ENCODE peak calls at places on chromosomes 6 and 20, in ten cellular contexts. B is heart right ventricle, E is heart left ventricle, I is hepatocyte, X is bronchial epithelial cell, Y is sigmoid colon, O is colonic mucosa, U is psoas muscle, H is BE2C, A is cardiac muscle cell. C is an unnamed sample. For H3K36me3, the result is how much of the 10 kb centered on the place peaks cover.

GRCh38 chr20:62597416-62598115 is 44.7 kb upstream of the SLCO4A1 start:
- DNase-seq in H (no peak), O (no peak), B (no peak), I (no peak), Y (no peak), A (no peak), U (no peak), X (no peak), E (no peak), C (no peak)

GRCh38 chr6:95658896-95659295 is 81.6 kb downstream of the MANEA start:
- DNase-seq in U (no peak), I (no peak), B (no peak), O (no peak), X (no peak), Y (no peak), H (no peak), E (no peak), A (no peak), C (no peak)

GRCh38 chr6:27617700-27618689 is 145.1 kb upstream of the ZNF184 start:
- DNase-seq in H (peak), Y (no peak), B (no peak), U (no peak), O (no peak), X (peak), A (peak), I (peak), E (no peak), C (no peak)

GRCh38 chr20:19572031-19572430 is 186.0 kb upstream of the RIN2 start:
- DNase-seq in H (no peak), O (no peak), Y (no peak), B (no peak), I (no peak), E (no peak), X (no peak), U (no peak), A (no peak), C (no peak)

GRCh38 chr20:19814241-19814640 is 56.2 kb downstream of the RIN2 start:
- DNase-seq in X (no peak), U (no peak), Y (peak), O (no peak), H (no peak), E (no peak), B (no peak), I (no peak), A (no peak), C (no peak)

GRCh38 chr20:59835448-59836395 is 97.7 kb downstream of the SYCP2 start:
- DNase-seq in I (peak), O (peak), U (no peak), E (peak), H (peak), Y (peak), B (peak), X (peak), A (peak), C (peak)

GRCh38 chr6:391559-392440 is at the start of gene IRF4:
- DNase-seq in O (peak), E (no peak), B (no peak), I (no peak), X (no peak), A (no peak), Y (no peak), H (no peak), U (peak), C (no peak)

GRCh38 chr6:71419954-71420692 is 131.5 kb downstream of the OGFRL1 start:
- DNase-seq in I (peak), X (no peak), H (peak), A (peak), E (peak), U (peak), B (peak), Y (peak), O (peak), C (peak)

GRCh38 chr6:56995347-56995746 is 40.4 kb downstream of the BEND6 start:
- DNase-seq in Y (no peak), A (no peak), U (no peak), I (no peak), H (no peak), O (no peak), X (no peak), B (no peak), E (no peak), C (no peak)

GRCh38 chr20:62924567-62925419 is 1.5 kb downstream of the DIDO1 start:
- DNase-seq in I (peak), O (peak), H (no peak), B (no peak), E (no peak), Y (no peak), A (peak), X (peak), U (no peak), C (no peak)

GRCh38 chr6:155185544-155185943 is 78.3 kb upstream of the CLDN20 start:
- DNase-seq in U (no peak), O (peak), B (no peak), X (peak), A (peak), I (peak), E (no peak), H (peak), Y (no peak), C (no peak)

DNA sequence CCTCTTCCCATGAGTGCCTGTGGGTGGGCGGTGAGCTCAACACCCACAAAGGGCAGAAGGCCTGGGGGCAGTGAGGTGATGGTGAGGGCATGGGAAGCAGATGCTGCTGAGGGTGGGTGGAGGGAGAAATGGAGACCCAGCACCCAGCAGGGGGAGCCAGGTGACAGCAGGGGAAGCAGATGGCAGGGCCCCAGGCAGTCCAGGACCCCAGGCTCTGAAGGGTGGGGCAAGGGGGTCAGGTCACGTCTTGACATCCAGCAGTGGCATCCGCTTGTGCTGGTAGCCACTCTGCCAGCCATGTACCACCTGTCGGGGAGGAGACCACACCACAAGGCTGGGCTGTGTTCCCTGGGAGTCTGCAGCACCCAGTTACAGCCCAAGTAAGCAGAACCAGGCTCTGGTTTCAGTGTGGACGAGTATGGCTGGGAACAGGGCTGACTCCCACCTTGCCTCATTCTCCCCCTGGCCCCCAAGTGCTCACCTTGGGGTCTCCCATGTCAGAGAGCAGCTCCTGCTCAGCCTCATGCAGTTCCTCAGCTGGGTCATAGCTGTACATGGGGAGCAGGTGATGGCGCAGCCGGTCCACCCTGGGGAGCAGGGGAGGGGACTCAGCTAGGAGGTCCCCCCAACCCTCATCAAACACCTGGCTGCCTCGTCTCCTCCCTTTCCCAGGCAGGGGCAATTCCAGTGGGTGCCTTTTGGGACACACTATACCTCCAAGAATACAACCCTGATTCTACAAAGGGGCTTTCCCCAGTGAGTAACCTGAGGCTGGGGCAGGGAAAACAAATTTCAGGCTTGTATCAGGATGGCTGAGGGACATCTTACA is 2.0 kb downstream of the SMIM29 start:
- DNase-seq in H (peak), A (peak), E (peak), X (no peak), U (peak), B (no peak), Y (peak), I (peak), O (peak), C (no peak)
- TF ChIP-seq CTCF in H (peak), A (peak), E (peak), X (peak), U (peak), B (peak), Y (peak), I (peak), O (no peak), C (no peak)

GRCh38 chr20:32155017-32155965 is 45.8 kb downstream of the TM9SF4 start:
- DNase-seq in E (peak), B (peak), Y (peak), H (peak), I (peak), U (peak), X (peak), O (peak), A (peak), C (peak)
- H3K36me3 ChIP-seq in E (half or more), B (half or more), Y (under half), H (half or more), I (under half), U (under half), X (under half), O (under half), A (under half), C (half or more)

GRCh38 chr6:148258868-148259267 is 83.8 kb upstream of the SASH1 start:
- DNase-seq in I (no peak), E (no peak), Y (no peak), O (no peak), X (no peak), B (no peak), A (no peak), U (no peak), H (no peak), C (no peak)

GRCh38 chr6:148265058-148265457 is 77.6 kb upstream of the SASH1 start:
- DNase-seq in H (no peak), O (no peak), X (peak), E (no peak), B (no peak), I (no peak), U (no peak), A (no peak), Y (no peak), C (no peak)

GRCh38 chr6:148263961-148264360 is 78.7 kb upstream of the SASH1 start:
- DNase-seq in X (peak), O (no peak), B (no peak), E (no peak), U (no peak), H (no peak), A (no peak), I (no peak), Y (no peak), C (no peak)

GRCh38 chr6:148263010-148263409 is 79.6 kb upstream of the SASH1 start:
- DNase-seq in Y (no peak), I (no peak), H (no peak), E (no peak), B (no peak), X (peak), U (no peak), A (no peak), O (no peak), C (no peak)

GRCh38 chr6:148261470-148261869 is 81.2 kb upstream of the SASH1 start:
- DNase-seq in Y (no peak), H (no peak), B (no peak), I (no peak), O (no peak), X (no peak), E (no peak), U (no peak), A (no peak), C (no peak)
- H3K4me3 ChIP-seq in Y (no peak), H (no peak), B (no peak), I (no peak), O (no peak), X (no peak), E (no peak), U (no peak), A (no peak), C (no peak)

DNA sequence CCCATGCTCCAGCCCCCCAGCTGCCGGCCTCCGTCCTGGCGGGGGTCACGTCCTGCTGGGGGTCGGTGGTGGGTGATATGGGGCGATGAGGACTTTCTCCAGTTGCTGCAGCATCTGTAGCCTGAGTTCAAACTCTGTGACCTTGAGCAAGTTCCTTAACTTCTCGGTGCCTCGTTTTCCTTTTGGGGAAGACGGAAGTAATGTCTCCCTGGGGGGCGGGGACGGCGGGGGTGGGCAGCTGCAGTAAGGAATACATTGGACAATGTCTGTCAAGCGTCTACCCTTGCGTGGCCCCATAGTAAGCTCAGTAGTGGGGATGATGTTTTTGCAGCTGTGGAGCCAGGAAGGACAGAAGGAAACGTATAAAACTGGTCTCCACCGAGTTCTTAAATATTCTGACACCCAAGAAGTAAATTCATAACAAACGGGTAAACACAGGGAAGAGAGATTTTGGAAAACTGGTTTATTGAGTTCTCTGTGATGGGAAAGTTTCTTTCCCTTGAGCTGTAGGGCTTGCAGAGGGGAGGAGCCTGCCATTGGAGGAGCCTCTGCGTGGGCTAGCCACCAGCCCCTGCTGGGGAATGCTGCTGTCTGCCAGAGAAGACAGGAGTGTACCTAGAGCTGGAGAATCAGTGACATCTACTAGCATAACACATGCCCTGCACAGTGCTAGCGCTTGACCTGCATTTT is 1.0 kb upstream of the ACSS1 start:
- DNase-seq in X (no peak), I (peak), O (peak), Y (peak), H (no peak), E (peak), U (no peak), A (peak), B (peak), C (peak)
- TF ChIP-seq CTCF in X (no peak), I (no peak), O (no peak), Y (no peak), H (no peak), E (no peak), U (no peak), A (no peak), B (no peak), C (no peak)

C was measured in tibial artery.